ENCODE peak calls at places on chromosomes 13 and 19, in five cellular contexts. W is right atrium auricular region, R is astrocyte of the cerebellum, X is ovary, E is osteoblast. V is an unnamed sample.

GRCh38 chr13:99859178-99860177 is 112.1 kb downstream of the ZIC5 start:
- DNase-seq in E (no peak), R (no peak), X (no peak), W (no peak), V (no peak)

GRCh38 chr19:30132312-30133075 is 190.5 kb downstream of the URI1 start:
- DNase-seq in E (no peak), W (no peak), X (peak), R (no peak), V (no peak)

GRCh38 chr13:79870123-79870522 is 389.2 kb downstream of the NDFIP2 start:
- DNase-seq in X (no peak), E (no peak), R (no peak), W (no peak), V (no peak)

GRCh38 chr13:23570099-23570926 is at the start of gene TNFRSF19:
- DNase-seq in R (peak), X (no peak), E (peak), W (peak), V (peak)

GRCh38 chr13:85170372-85170771 is 628.8 kb downstream of the SLITRK6 start:
- DNase-seq in E (no peak), R (no peak), W (no peak), X (no peak), V (no peak)

GRCh38 chr13:106490887-106491321 is 44.6 kb downstream of the EFNB2 start:
- DNase-seq in X (no peak), W (no peak), R (no peak), E (no peak), V (no peak)

GRCh38 chr19:33373701-33374405 is at the start of gene CEBPG:
- DNase-seq in X (peak), R (no peak), E (peak), W (no peak), V (no peak)

GRCh38 chr13:30033681-30034447 is 183.4 kb upstream of the UBL3 start:
- DNase-seq in W (no peak), R (peak), X (no peak), E (peak), V (peak)

GRCh38 chr19:13134626-13135025 is 15.5 kb downstream of the STX10 start:
- DNase-seq in X (no peak), W (no peak), E (peak), R (no peak), V (no peak)

DNA sequence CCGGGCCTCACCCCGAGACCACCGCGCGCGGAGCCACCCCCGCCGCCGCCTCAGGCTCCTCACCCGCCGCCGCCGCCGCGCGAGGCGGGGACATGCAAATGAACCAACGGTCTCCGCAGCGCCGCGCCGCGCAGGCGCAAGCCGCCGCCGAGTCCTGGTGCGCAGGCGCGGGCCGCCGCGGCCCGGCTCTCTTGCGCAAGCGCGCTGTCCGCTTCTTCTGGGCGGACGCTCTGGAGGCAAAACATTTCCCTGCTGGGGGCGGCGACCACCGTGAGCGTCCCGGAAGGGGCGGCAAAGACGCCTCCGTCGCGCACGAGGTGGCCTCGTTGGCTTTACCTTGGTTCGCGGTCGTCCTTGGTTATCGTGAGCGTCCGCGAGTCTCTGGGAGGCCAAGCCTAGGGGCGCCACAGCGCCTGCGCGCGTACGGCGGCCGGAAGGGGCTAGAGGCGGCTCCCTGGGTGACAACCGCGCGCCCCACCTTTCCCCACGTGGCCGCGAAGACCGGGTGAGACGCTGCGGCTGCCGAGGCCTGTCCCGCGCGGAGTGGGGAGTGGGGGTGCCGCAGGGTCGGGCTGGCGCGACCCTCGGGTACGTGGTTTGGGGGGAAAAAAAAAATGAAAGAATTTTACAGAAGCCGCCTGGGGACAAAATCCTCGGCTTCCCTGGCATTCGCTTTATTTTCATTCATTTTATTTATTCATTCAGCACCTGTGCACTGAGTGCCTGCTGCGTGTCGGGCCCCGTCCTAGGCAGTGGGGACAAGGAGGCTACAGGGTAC is at the start of the genes ARMC6 and SUGP2:
- DNase-seq in X (peak), R (peak), E (peak), W (peak), V (no peak)
- TF ChIP-seq CTCF in X (peak), R (no peak), E (no peak), W (peak), V (no peak)

DNA sequence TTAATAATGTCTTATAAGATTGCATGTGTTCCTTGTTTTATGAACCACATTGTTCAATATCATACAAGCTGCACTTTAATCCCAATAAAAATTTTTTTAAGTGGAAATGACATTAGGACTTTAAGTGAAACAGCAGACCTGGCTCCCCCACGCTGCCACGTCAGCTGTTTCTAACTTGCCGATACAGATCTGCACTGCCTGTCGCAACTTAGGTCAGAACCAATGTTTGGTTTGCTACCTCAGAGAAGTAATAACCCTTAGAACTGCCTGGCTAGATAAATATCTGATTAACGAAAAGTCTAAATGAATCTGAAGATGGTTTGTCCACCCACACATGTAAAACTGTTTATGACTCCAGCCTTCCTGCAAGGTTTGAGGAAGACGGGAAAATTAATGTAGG is 327.5 kb upstream of the DACH1 start:
- DNase-seq in W (no peak), X (no peak), E (no peak), R (no peak), V (no peak)
- H3K4me3 ChIP-seq in W (no peak), X (no peak), E (no peak), R (no peak), V (no peak)

DNA sequence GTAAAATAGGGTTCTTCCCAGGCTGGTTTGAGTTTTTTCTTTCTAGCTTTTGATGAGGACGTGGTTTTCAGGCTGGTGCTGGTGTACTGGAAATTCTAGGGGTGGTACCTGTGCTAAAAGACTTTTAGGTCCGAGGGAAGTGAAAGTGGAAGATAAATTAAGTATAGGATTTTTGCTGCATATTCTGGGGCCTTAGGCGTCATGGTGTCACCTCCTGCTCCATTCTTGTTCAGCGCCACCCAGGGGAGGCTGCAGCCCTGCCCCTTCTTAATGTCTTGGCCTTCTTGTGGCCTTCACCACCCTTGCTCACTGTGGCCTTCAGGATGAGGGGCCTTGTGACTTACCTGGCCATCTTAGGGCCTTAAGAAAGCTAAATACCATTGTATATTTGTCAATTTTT is 12.4 kb downstream of the ZNF552 start:
- DNase-seq in W (no peak), E (no peak), X (no peak), R (no peak), V (no peak)
- TF ChIP-seq CTCF in W (no peak), E (no peak), X (no peak), R (no peak), V (no peak)

GRCh38 chr19:10601999-10602329 is 14.9 kb upstream of the AP1M2 start:
- DNase-seq in R (no peak), E (no peak), X (no peak), W (no peak), V (no peak)
- H3K4me3 ChIP-seq in R (peak), E (no peak), X (no peak), W (no peak), V (no peak)

GRCh38 chr19:14686411-14686810 is 3.4 kb upstream of the ZNF333 start:
- DNase-seq in E (peak), X (no peak), R (no peak), W (no peak), V (no peak)
- TF ChIP-seq CTCF in E (peak), X (no peak), R (no peak), W (peak), V (no peak)

GRCh38 chr13:100986571-100986970 is 312.0 kb upstream of the TMTC4 start:
- DNase-seq in X (no peak), E (no peak), W (no peak), R (no peak), V (no peak)
- H3K4me3 ChIP-seq in X (no peak), E (no peak), W (no peak), R (no peak), V (no peak)

GRCh38 chr13:33311040-33311439 is 25.5 kb upstream of the STARD13 start:
- DNase-seq in W (no peak), E (no peak), R (no peak), X (no peak), V (no peak)

GRCh38 chr13:33310245-33311038 is 24.9 kb upstream of the STARD13 start:
- DNase-seq in X (no peak), R (no peak), W (no peak), E (no peak), V (no peak)

GRCh38 chr13:33307820-33308219 is 22.3 kb upstream of the STARD13 start:
- DNase-seq in R (peak), E (no peak), X (no peak), W (no peak), V (no peak)

GRCh38 chr13:33313504-33313903 is 27.9 kb upstream of the STARD13 start:
- DNase-seq in W (no peak), E (no peak), R (no peak), X (no peak), V (no peak)

DNA sequence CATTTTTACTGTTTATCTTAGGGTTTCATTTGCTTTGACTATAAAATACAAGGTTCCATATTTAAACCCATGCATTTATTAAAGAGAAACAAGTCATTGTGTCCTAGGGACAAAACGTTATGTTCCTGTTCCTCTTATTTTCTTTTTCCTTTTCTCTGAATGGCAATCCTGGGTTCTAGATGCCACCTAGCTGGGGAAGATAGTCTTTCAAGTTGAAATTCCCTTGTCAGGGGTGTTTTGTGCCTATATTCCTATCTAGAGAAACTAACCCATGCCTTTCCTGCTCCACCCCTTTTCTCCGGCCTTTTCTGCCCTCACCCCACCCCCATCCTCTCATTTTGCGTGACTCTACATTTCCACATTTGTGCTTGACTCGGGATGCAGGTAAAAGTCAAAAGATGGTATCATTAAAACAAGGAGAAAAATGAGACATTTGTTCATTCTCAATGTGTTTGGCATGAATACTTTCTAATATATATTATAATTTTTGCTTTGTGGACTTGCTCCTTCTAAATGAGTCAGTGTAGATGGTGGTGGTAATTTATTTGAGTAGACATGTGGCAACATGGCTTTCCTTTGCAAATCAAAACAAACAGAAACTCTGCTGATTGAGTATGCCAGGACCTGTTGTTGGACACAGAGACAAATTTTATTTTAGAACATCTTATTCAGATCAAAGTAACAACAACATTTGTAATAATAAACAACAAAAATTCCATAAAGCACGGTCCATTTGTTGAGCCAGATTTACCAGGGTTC is 26.8 kb upstream of the STARD13 start:
- DNase-seq in E (no peak), R (peak), W (no peak), X (no peak), V (no peak)
- TF ChIP-seq CTCF in E (peak), R (no peak), W (peak), X (no peak), V (peak)

GRCh38 chr19:45414468-45414867 is 8.0 kb downstream of the POLR1G start:
- DNase-seq in R (no peak), X (no peak), W (no peak), E (no peak), V (no peak)
- H3K4me3 ChIP-seq in R (no peak), X (no peak), W (no peak), E (no peak), V (no peak)

GRCh38 chr19:49930483-49931011 is 1.2 kb upstream of the NUP62 start:
- DNase-seq in W (no peak), X (peak), R (no peak), E (peak), V (no peak)

GRCh38 chr19:49927526-49928264 is 1.3 kb upstream of the ATF5 start:
- DNase-seq in X (no peak), E (no peak), R (no peak), W (no peak), V (no peak)

GRCh38 chr19:49929121-49929610 is at the start of the genes ATF5 and NUP62:
- DNase-seq in R (no peak), W (peak), X (peak), E (peak), V (peak)

GRCh38 chr19:49931293-49932040 is 2.2 kb upstream of the NUP62 start:
- DNase-seq in X (no peak), E (no peak), W (no peak), R (no peak), V (no peak)

GRCh38 chr19:49929611-49930482 is 543 bp upstream of the NUP62 start:
- DNase-seq in R (peak), E (peak), W (peak), X (peak), V (peak)
- TF ChIP-seq CTCF in R (no peak), E (no peak), W (no peak), X (no peak), V (peak)